ENCODE peak calls at places on chromosomes 1 and 21, in eight cellular contexts. One of them, this sample, is unnamed.

GRCh38 chr1:20095564-20096434 is 23.5 kb downstream of the PLA2G2D start:
- DNase-seq in ureter: no peak
- DNase-seq in right lobe of liver: no peak
- DNase-seq in stimulated activated CD4-positive, alpha-beta T cell treated with anti-CD3 and anti-CD28 coated beads, Interleukin-15, amount 100 ng/mL, for 1 hour: no peak
- DNase-seq in EL: no peak
- DNase-seq in activated CD4-positive, CD25-positive, alpha-beta regulatory T cell treated with anti-CD3 and anti-CD28 coated beads, Interleukin-2, amount 50 U/mL, for 72 hours: no peak
- DNase-seq in A549: no peak
- DNase-seq in A172: no peak
- DNase-seq in this sample: no peak

GRCh38 chr1:74271503-74271902 is 36.3 kb downstream of the TNNI3K start:
- DNase-seq in ureter: no peak
- DNase-seq in right lobe of liver: no peak
- DNase-seq in stimulated activated CD4-positive, alpha-beta T cell treated with anti-CD3 and anti-CD28 coated beads, Interleukin-15, amount 100 ng/mL, for 1 hour: no peak
- DNase-seq in EL: no peak
- DNase-seq in activated CD4-positive, CD25-positive, alpha-beta regulatory T cell treated with anti-CD3 and anti-CD28 coated beads, Interleukin-2, amount 50 U/mL, for 72 hours: no peak
- DNase-seq in A549: no peak
- DNase-seq in A172: no peak
- DNase-seq in this sample: no peak

GRCh38 chr1:185971688-185972087 is 237.5 kb downstream of the HMCN1 start:
- DNase-seq in ureter: no peak
- DNase-seq in right lobe of liver: no peak
- DNase-seq in stimulated activated CD4-positive, alpha-beta T cell treated with anti-CD3 and anti-CD28 coated beads, Interleukin-15, amount 100 ng/mL, for 1 hour: no peak
- DNase-seq in EL: peak
- DNase-seq in activated CD4-positive, CD25-positive, alpha-beta regulatory T cell treated with anti-CD3 and anti-CD28 coated beads, Interleukin-2, amount 50 U/mL, for 72 hours: no peak
- DNase-seq in A549: no peak
- DNase-seq in A172: peak
- DNase-seq in this sample: no peak

GRCh38 chr21:37028579-37028978 is 22.1 kb downstream of the RIPPLY3 start:
- DNase-seq in ureter: no peak
- DNase-seq in right lobe of liver: no peak
- DNase-seq in stimulated activated CD4-positive, alpha-beta T cell treated with anti-CD3 and anti-CD28 coated beads, Interleukin-15, amount 100 ng/mL, for 1 hour: no peak
- DNase-seq in EL: no peak
- DNase-seq in activated CD4-positive, CD25-positive, alpha-beta regulatory T cell treated with anti-CD3 and anti-CD28 coated beads, Interleukin-2, amount 50 U/mL, for 72 hours: no peak
- DNase-seq in A549: peak
- DNase-seq in A172: peak
- DNase-seq in this sample: no peak

GRCh38 chr1:54136269-54136896 is 16.4 kb downstream of the CDCP2 start:
- DNase-seq in ureter: no peak
- DNase-seq in right lobe of liver: no peak
- DNase-seq in stimulated activated CD4-positive, alpha-beta T cell treated with anti-CD3 and anti-CD28 coated beads, Interleukin-15, amount 100 ng/mL, for 1 hour: no peak
- DNase-seq in EL: no peak
- DNase-seq in activated CD4-positive, CD25-positive, alpha-beta regulatory T cell treated with anti-CD3 and anti-CD28 coated beads, Interleukin-2, amount 50 U/mL, for 72 hours: no peak
- DNase-seq in A549: no peak
- DNase-seq in A172: no peak
- DNase-seq in this sample: no peak

GRCh38 chr1:197319631-197320030 is 51.6 kb downstream of the CRB1 start:
- DNase-seq in ureter: no peak
- DNase-seq in right lobe of liver: no peak
- DNase-seq in stimulated activated CD4-positive, alpha-beta T cell treated with anti-CD3 and anti-CD28 coated beads, Interleukin-15, amount 100 ng/mL, for 1 hour: no peak
- DNase-seq in EL: no peak
- DNase-seq in activated CD4-positive, CD25-positive, alpha-beta regulatory T cell treated with anti-CD3 and anti-CD28 coated beads, Interleukin-2, amount 50 U/mL, for 72 hours: no peak
- DNase-seq in A549: no peak
- DNase-seq in A172: no peak
- DNase-seq in this sample: peak

GRCh38 chr1:59506952-59507351 is 210.1 kb downstream of the FGGY start:
- DNase-seq in ureter: no peak
- DNase-seq in right lobe of liver: no peak
- DNase-seq in stimulated activated CD4-positive, alpha-beta T cell treated with anti-CD3 and anti-CD28 coated beads, Interleukin-15, amount 100 ng/mL, for 1 hour: no peak
- DNase-seq in EL: no peak
- DNase-seq in activated CD4-positive, CD25-positive, alpha-beta regulatory T cell treated with anti-CD3 and anti-CD28 coated beads, Interleukin-2, amount 50 U/mL, for 72 hours: no peak
- DNase-seq in A549: peak
- DNase-seq in A172: no peak
- DNase-seq in this sample: no peak

GRCh38 chr21:15730484-15731242 is 881 bp downstream of the USP25 start:
- DNase-seq in ureter: no peak
- DNase-seq in right lobe of liver: peak
- DNase-seq in stimulated activated CD4-positive, alpha-beta T cell treated with anti-CD3 and anti-CD28 coated beads, Interleukin-15, amount 100 ng/mL, for 1 hour: no peak
- DNase-seq in EL: no peak
- DNase-seq in activated CD4-positive, CD25-positive, alpha-beta regulatory T cell treated with anti-CD3 and anti-CD28 coated beads, Interleukin-2, amount 50 U/mL, for 72 hours: no peak
- DNase-seq in A549: no peak
- DNase-seq in A172: no peak
- DNase-seq in this sample: no peak

GRCh38 chr21:42560517-42561179 is 47.0 kb downstream of the SLC37A1 start:
- DNase-seq in ureter: no peak
- DNase-seq in right lobe of liver: no peak
- DNase-seq in stimulated activated CD4-positive, alpha-beta T cell treated with anti-CD3 and anti-CD28 coated beads, Interleukin-15, amount 100 ng/mL, for 1 hour: no peak
- DNase-seq in EL: no peak
- DNase-seq in activated CD4-positive, CD25-positive, alpha-beta regulatory T cell treated with anti-CD3 and anti-CD28 coated beads, Interleukin-2, amount 50 U/mL, for 72 hours: peak
- DNase-seq in A549: no peak
- DNase-seq in A172: no peak
- DNase-seq in this sample: no peak

GRCh38 chr1:169550294-169550693 is 36.0 kb downstream of the F5 start:
- DNase-seq in ureter: no peak
- DNase-seq in right lobe of liver: no peak
- DNase-seq in stimulated activated CD4-positive, alpha-beta T cell treated with anti-CD3 and anti-CD28 coated beads, Interleukin-15, amount 100 ng/mL, for 1 hour: no peak
- DNase-seq in EL: peak
- DNase-seq in activated CD4-positive, CD25-positive, alpha-beta regulatory T cell treated with anti-CD3 and anti-CD28 coated beads, Interleukin-2, amount 50 U/mL, for 72 hours: no peak
- DNase-seq in A549: peak
- DNase-seq in A172: peak
- DNase-seq in this sample: no peak

GRCh38 chr21:20971296-20971921 is 26.8 kb upstream of the NCAM2 start:
- DNase-seq in ureter: no peak
- DNase-seq in right lobe of liver: peak
- DNase-seq in stimulated activated CD4-positive, alpha-beta T cell treated with anti-CD3 and anti-CD28 coated beads, Interleukin-15, amount 100 ng/mL, for 1 hour: no peak
- DNase-seq in EL: peak
- DNase-seq in activated CD4-positive, CD25-positive, alpha-beta regulatory T cell treated with anti-CD3 and anti-CD28 coated beads, Interleukin-2, amount 50 U/mL, for 72 hours: no peak
- DNase-seq in A549: peak
- DNase-seq in A172: peak
- DNase-seq in this sample: no peak

GRCh38 chr1:2999571-2999970 is 21.7 kb upstream of the ACTRT2 start:
- DNase-seq in ureter: no peak
- DNase-seq in right lobe of liver: no peak
- DNase-seq in stimulated activated CD4-positive, alpha-beta T cell treated with anti-CD3 and anti-CD28 coated beads, Interleukin-15, amount 100 ng/mL, for 1 hour: no peak
- DNase-seq in EL: no peak
- DNase-seq in activated CD4-positive, CD25-positive, alpha-beta regulatory T cell treated with anti-CD3 and anti-CD28 coated beads, Interleukin-2, amount 50 U/mL, for 72 hours: no peak
- DNase-seq in A549: no peak
- DNase-seq in A172: no peak
- DNase-seq in this sample: no peak

GRCh38 chr1:73903092-73903491 is 294.9 kb downstream of the LRRIQ3 start:
- DNase-seq in ureter: no peak
- DNase-seq in right lobe of liver: no peak
- DNase-seq in stimulated activated CD4-positive, alpha-beta T cell treated with anti-CD3 and anti-CD28 coated beads, Interleukin-15, amount 100 ng/mL, for 1 hour: no peak
- DNase-seq in EL: no peak
- DNase-seq in activated CD4-positive, CD25-positive, alpha-beta regulatory T cell treated with anti-CD3 and anti-CD28 coated beads, Interleukin-2, amount 50 U/mL, for 72 hours: no peak
- DNase-seq in A549: no peak
- DNase-seq in A172: no peak
- DNase-seq in this sample: no peak

GRCh38 chr21:30719401-30719800 is 824 bp upstream of the KRTAP21-3 start:
- DNase-seq in ureter: no peak
- DNase-seq in right lobe of liver: no peak
- DNase-seq in stimulated activated CD4-positive, alpha-beta T cell treated with anti-CD3 and anti-CD28 coated beads, Interleukin-15, amount 100 ng/mL, for 1 hour: no peak
- DNase-seq in EL: no peak
- DNase-seq in activated CD4-positive, CD25-positive, alpha-beta regulatory T cell treated with anti-CD3 and anti-CD28 coated beads, Interleukin-2, amount 50 U/mL, for 72 hours: no peak
- DNase-seq in A549: no peak
- DNase-seq in A172: no peak
- DNase-seq in this sample: no peak

GRCh38 chr1:201184734-201185453 is 5.7 kb upstream of the IGFN1 start:
- DNase-seq in ureter: peak
- DNase-seq in right lobe of liver: peak
- DNase-seq in stimulated activated CD4-positive, alpha-beta T cell treated with anti-CD3 and anti-CD28 coated beads, Interleukin-15, amount 100 ng/mL, for 1 hour: no peak
- DNase-seq in EL: peak
- DNase-seq in activated CD4-positive, CD25-positive, alpha-beta regulatory T cell treated with anti-CD3 and anti-CD28 coated beads, Interleukin-2, amount 50 U/mL, for 72 hours: no peak
- DNase-seq in A549: peak
- DNase-seq in A172: peak
- DNase-seq in this sample: no peak

GRCh38 chr21:44272231-44272858 is 10.6 kb upstream of the DNMT3L start:
- DNase-seq in ureter: no peak
- DNase-seq in right lobe of liver: no peak
- DNase-seq in stimulated activated CD4-positive, alpha-beta T cell treated with anti-CD3 and anti-CD28 coated beads, Interleukin-15, amount 100 ng/mL, for 1 hour: no peak
- DNase-seq in EL: no peak
- DNase-seq in activated CD4-positive, CD25-positive, alpha-beta regulatory T cell treated with anti-CD3 and anti-CD28 coated beads, Interleukin-2, amount 50 U/mL, for 72 hours: no peak
- DNase-seq in A549: no peak
- DNase-seq in A172: no peak
- DNase-seq in this sample: no peak

GRCh38 chr1:248622491-248623106 is 12.3 kb downstream of the OR2T11 start:
- DNase-seq in ureter: no peak
- DNase-seq in right lobe of liver: no peak
- DNase-seq in stimulated activated CD4-positive, alpha-beta T cell treated with anti-CD3 and anti-CD28 coated beads, Interleukin-15, amount 100 ng/mL, for 1 hour: no peak
- DNase-seq in EL: peak
- DNase-seq in activated CD4-positive, CD25-positive, alpha-beta regulatory T cell treated with anti-CD3 and anti-CD28 coated beads, Interleukin-2, amount 50 U/mL, for 72 hours: no peak
- DNase-seq in A549: peak
- DNase-seq in A172: peak
- DNase-seq in this sample: peak

GRCh38 chr1:211343607-211344334 is 17.1 kb downstream of the TRAF5 start:
- DNase-seq in ureter: no peak
- DNase-seq in right lobe of liver: no peak
- DNase-seq in stimulated activated CD4-positive, alpha-beta T cell treated with anti-CD3 and anti-CD28 coated beads, Interleukin-15, amount 100 ng/mL, for 1 hour: no peak
- DNase-seq in EL: peak
- DNase-seq in activated CD4-positive, CD25-positive, alpha-beta regulatory T cell treated with anti-CD3 and anti-CD28 coated beads, Interleukin-2, amount 50 U/mL, for 72 hours: no peak
- DNase-seq in A549: no peak
- DNase-seq in A172: no peak
- DNase-seq in this sample: no peak

GRCh38 chr1:180282401-180282800 is 52.3 kb downstream of the LHX4 start:
- DNase-seq in ureter: no peak
- DNase-seq in right lobe of liver: no peak
- DNase-seq in stimulated activated CD4-positive, alpha-beta T cell treated with anti-CD3 and anti-CD28 coated beads, Interleukin-15, amount 100 ng/mL, for 1 hour: no peak
- DNase-seq in EL: no peak
- DNase-seq in activated CD4-positive, CD25-positive, alpha-beta regulatory T cell treated with anti-CD3 and anti-CD28 coated beads, Interleukin-2, amount 50 U/mL, for 72 hours: no peak
- DNase-seq in A549: no peak
- DNase-seq in A172: no peak
- DNase-seq in this sample: no peak

GRCh38 chr21:33071878-33072306 is 2.0 kb downstream of the OLIG1 start:
- DNase-seq in ureter: no peak
- DNase-seq in right lobe of liver: no peak
- DNase-seq in stimulated activated CD4-positive, alpha-beta T cell treated with anti-CD3 and anti-CD28 coated beads, Interleukin-15, amount 100 ng/mL, for 1 hour: no peak
- DNase-seq in EL: peak
- DNase-seq in activated CD4-positive, CD25-positive, alpha-beta regulatory T cell treated with anti-CD3 and anti-CD28 coated beads, Interleukin-2, amount 50 U/mL, for 72 hours: no peak
- DNase-seq in A549: no peak
- DNase-seq in A172: no peak
- DNase-seq in this sample: no peak

GRCh38 chr1:244022301-244022700 is 28.8 kb upstream of the ZBTB18 start:
- DNase-seq in ureter: no peak
- DNase-seq in right lobe of liver: no peak
- DNase-seq in stimulated activated CD4-positive, alpha-beta T cell treated with anti-CD3 and anti-CD28 coated beads, Interleukin-15, amount 100 ng/mL, for 1 hour: no peak
- DNase-seq in EL: peak
- DNase-seq in activated CD4-positive, CD25-positive, alpha-beta regulatory T cell treated with anti-CD3 and anti-CD28 coated beads, Interleukin-2, amount 50 U/mL, for 72 hours: no peak
- DNase-seq in A549: no peak
- DNase-seq in A172: no peak
- DNase-seq in this sample: no peak

GRCh38 chr1:27646676-27647075 is 11.7 kb upstream of the FGR start:
- DNase-seq in ureter: no peak
- DNase-seq in right lobe of liver: no peak
- DNase-seq in stimulated activated CD4-positive, alpha-beta T cell treated with anti-CD3 and anti-CD28 coated beads, Interleukin-15, amount 100 ng/mL, for 1 hour: no peak
- DNase-seq in EL: no peak
- DNase-seq in activated CD4-positive, CD25-positive, alpha-beta regulatory T cell treated with anti-CD3 and anti-CD28 coated beads, Interleukin-2, amount 50 U/mL, for 72 hours: no peak
- DNase-seq in A549: no peak
- DNase-seq in A172: no peak
- DNase-seq in this sample: no peak

GRCh38 chr1:168089979-168090337 is 46.8 kb downstream of the GPR161 start:
- DNase-seq in ureter: no peak
- DNase-seq in right lobe of liver: no peak
- DNase-seq in stimulated activated CD4-positive, alpha-beta T cell treated with anti-CD3 and anti-CD28 coated beads, Interleukin-15, amount 100 ng/mL, for 1 hour: no peak
- DNase-seq in EL: no peak
- DNase-seq in activated CD4-positive, CD25-positive, alpha-beta regulatory T cell treated with anti-CD3 and anti-CD28 coated beads, Interleukin-2, amount 50 U/mL, for 72 hours: no peak
- DNase-seq in A549: no peak
- DNase-seq in A172: no peak
- DNase-seq in this sample: no peak

GRCh38 chr1:162008799-162009198 is 14.9 kb downstream of the OLFML2B start:
- DNase-seq in ureter: no peak
- DNase-seq in right lobe of liver: no peak
- DNase-seq in stimulated activated CD4-positive, alpha-beta T cell treated with anti-CD3 and anti-CD28 coated beads, Interleukin-15, amount 100 ng/mL, for 1 hour: no peak
- DNase-seq in EL: no peak
- DNase-seq in activated CD4-positive, CD25-positive, alpha-beta regulatory T cell treated with anti-CD3 and anti-CD28 coated beads, Interleukin-2, amount 50 U/mL, for 72 hours: no peak
- DNase-seq in A549: no peak
- DNase-seq in A172: no peak
- DNase-seq in this sample: no peak

GRCh38 chr1:237562247-237562823 is 328.4 kb downstream of the ZP4 start:
- DNase-seq in ureter: no peak
- DNase-seq in right lobe of liver: no peak
- DNase-seq in stimulated activated CD4-positive, alpha-beta T cell treated with anti-CD3 and anti-CD28 coated beads, Interleukin-15, amount 100 ng/mL, for 1 hour: no peak
- DNase-seq in EL: peak
- DNase-seq in activated CD4-positive, CD25-positive, alpha-beta regulatory T cell treated with anti-CD3 and anti-CD28 coated beads, Interleukin-2, amount 50 U/mL, for 72 hours: no peak
- DNase-seq in A549: peak
- DNase-seq in A172: peak
- DNase-seq in this sample: no peak

GRCh38 chr1:96804649-96805048 is 83.1 kb downstream of the PTBP2 start:
- DNase-seq in ureter: no peak
- DNase-seq in right lobe of liver: no peak
- DNase-seq in stimulated activated CD4-positive, alpha-beta T cell treated with anti-CD3 and anti-CD28 coated beads, Interleukin-15, amount 100 ng/mL, for 1 hour: no peak
- DNase-seq in EL: no peak
- DNase-seq in activated CD4-positive, CD25-positive, alpha-beta regulatory T cell treated with anti-CD3 and anti-CD28 coated beads, Interleukin-2, amount 50 U/mL, for 72 hours: no peak
- DNase-seq in A549: no peak
- DNase-seq in A172: no peak
- DNase-seq in this sample: no peak

GRCh38 chr1:240794061-240794843 is 182.3 kb upstream of the GREM2 start:
- DNase-seq in ureter: no peak
- DNase-seq in right lobe of liver: no peak
- DNase-seq in stimulated activated CD4-positive, alpha-beta T cell treated with anti-CD3 and anti-CD28 coated beads, Interleukin-15, amount 100 ng/mL, for 1 hour: no peak
- DNase-seq in EL: no peak
- DNase-seq in activated CD4-positive, CD25-positive, alpha-beta regulatory T cell treated with anti-CD3 and anti-CD28 coated beads, Interleukin-2, amount 50 U/mL, for 72 hours: no peak
- DNase-seq in A549: no peak
- DNase-seq in A172: no peak
- DNase-seq in this sample: no peak

GRCh38 chr1:5485968-5486665 is 506.1 kb downstream of the NPHP4 start:
- DNase-seq in ureter: no peak
- DNase-seq in right lobe of liver: no peak
- DNase-seq in stimulated activated CD4-positive, alpha-beta T cell treated with anti-CD3 and anti-CD28 coated beads, Interleukin-15, amount 100 ng/mL, for 1 hour: no peak
- DNase-seq in EL: no peak
- DNase-seq in activated CD4-positive, CD25-positive, alpha-beta regulatory T cell treated with anti-CD3 and anti-CD28 coated beads, Interleukin-2, amount 50 U/mL, for 72 hours: no peak
- DNase-seq in A549: no peak
- DNase-seq in A172: no peak
- DNase-seq in this sample: no peak

GRCh38 chr1:117609471-117609911 is 3.6 kb downstream of the TENT5C start:
- DNase-seq in ureter: no peak
- DNase-seq in right lobe of liver: no peak
- DNase-seq in stimulated activated CD4-positive, alpha-beta T cell treated with anti-CD3 and anti-CD28 coated beads, Interleukin-15, amount 100 ng/mL, for 1 hour: no peak
- DNase-seq in EL: no peak
- DNase-seq in activated CD4-positive, CD25-positive, alpha-beta regulatory T cell treated with anti-CD3 and anti-CD28 coated beads, Interleukin-2, amount 50 U/mL, for 72 hours: no peak
- DNase-seq in A549: no peak
- DNase-seq in A172: no peak
- DNase-seq in this sample: no peak

GRCh38 chr1:27872802-27873665 is 690 bp downstream of the THEMIS2 start:
- DNase-seq in ureter: no peak
- DNase-seq in right lobe of liver: no peak
- DNase-seq in stimulated activated CD4-positive, alpha-beta T cell treated with anti-CD3 and anti-CD28 coated beads, Interleukin-15, amount 100 ng/mL, for 1 hour: no peak
- DNase-seq in EL: peak
- DNase-seq in activated CD4-positive, CD25-positive, alpha-beta regulatory T cell treated with anti-CD3 and anti-CD28 coated beads, Interleukin-2, amount 50 U/mL, for 72 hours: peak
- DNase-seq in A549: no peak
- DNase-seq in A172: no peak
- DNase-seq in this sample: no peak

GRCh38 chr1:119448112-119448511 is 33.2 kb downstream of the HSD3B2 start:
- DNase-seq in ureter: no peak
- DNase-seq in right lobe of liver: peak
- DNase-seq in stimulated activated CD4-positive, alpha-beta T cell treated with anti-CD3 and anti-CD28 coated beads, Interleukin-15, amount 100 ng/mL, for 1 hour: no peak
- DNase-seq in EL: no peak
- DNase-seq in activated CD4-positive, CD25-positive, alpha-beta regulatory T cell treated with anti-CD3 and anti-CD28 coated beads, Interleukin-2, amount 50 U/mL, for 72 hours: no peak
- DNase-seq in A549: no peak
- DNase-seq in A172: no peak
- DNase-seq in this sample: no peak

GRCh38 chr21:39386194-39386593 is 37.3 kb upstream of the HMGN1 start:
- DNase-seq in ureter: no peak
- DNase-seq in right lobe of liver: no peak
- DNase-seq in stimulated activated CD4-positive, alpha-beta T cell treated with anti-CD3 and anti-CD28 coated beads, Interleukin-15, amount 100 ng/mL, for 1 hour: no peak
- DNase-seq in EL: no peak
- DNase-seq in activated CD4-positive, CD25-positive, alpha-beta regulatory T cell treated with anti-CD3 and anti-CD28 coated beads, Interleukin-2, amount 50 U/mL, for 72 hours: no peak
- DNase-seq in A549: no peak
- DNase-seq in A172: no peak
- DNase-seq in this sample: no peak

GRCh38 chr1:157156058-157156541 is 17.9 kb upstream of the ETV3 start:
- DNase-seq in ureter: peak
- DNase-seq in right lobe of liver: peak
- DNase-seq in stimulated activated CD4-positive, alpha-beta T cell treated with anti-CD3 and anti-CD28 coated beads, Interleukin-15, amount 100 ng/mL, for 1 hour: peak
- DNase-seq in EL: peak
- DNase-seq in activated CD4-positive, CD25-positive, alpha-beta regulatory T cell treated with anti-CD3 and anti-CD28 coated beads, Interleukin-2, amount 50 U/mL, for 72 hours: peak
- DNase-seq in A549: peak
- DNase-seq in A172: peak
- DNase-seq in this sample: peak

GRCh38 chr1:175822575-175822974 is 79.2 kb upstream of the TNR start:
- DNase-seq in ureter: no peak
- DNase-seq in right lobe of liver: no peak
- DNase-seq in stimulated activated CD4-positive, alpha-beta T cell treated with anti-CD3 and anti-CD28 coated beads, Interleukin-15, amount 100 ng/mL, for 1 hour: no peak
- DNase-seq in EL: peak
- DNase-seq in activated CD4-positive, CD25-positive, alpha-beta regulatory T cell treated with anti-CD3 and anti-CD28 coated beads, Interleukin-2, amount 50 U/mL, for 72 hours: no peak
- DNase-seq in A549: no peak
- DNase-seq in A172: no peak
- DNase-seq in this sample: no peak

This sample was measured in CD8-positive, alpha-beta memory T cell.